ENCODE peak calls at places on chromosomes 11 and 22, in nine cellular contexts. U is GM23338, E is IMR-90, O is A549, L is prostate gland, A is fibroblast of mammary gland, K is dorsolateral prefrontal cortex, C is cardiac muscle cell, X is PC-3. Y is an unnamed sample.
A peak's percentile ranks its signal among the peaks of the same experiment; 100 is the strongest.

GRCh38 chr11:88478136-88478785 is 140.7 kb upstream of the CTSC start:
- DNase-seq in X (no peak), A (peak; percentile 6), E (peak; percentile 17), U (no peak), K (no peak), O (no peak), L (no peak), C (no peak), Y (no peak)

GRCh38 chr22:42410708-42411107 is 21.5 kb downstream of the NFAM1 start:
- DNase-seq in L (no peak), C (no peak), X (no peak), A (no peak), K (no peak), E (no peak), U (no peak), O (no peak), Y (no peak)

GRCh38 chr11:114060402-114061052 is 1.0 kb downstream of the ZBTB16 start:
- DNase-seq in O (no peak), X (no peak), C (peak; percentile 66), L (no peak), E (no peak), K (peak; percentile 64), A (no peak), U (peak; percentile 51), Y (no peak)

GRCh38 chr22:39664485-39665200 is 94.1 kb downstream of the CACNA1I start:
- DNase-seq in A (no peak), K (no peak), O (no peak), L (no peak), U (peak; percentile 94), X (no peak), C (peak; percentile 69), E (no peak), Y (no peak)

GRCh38 chr11:69919659-69920499 is 100.7 kb upstream of the FGF3 start:
- DNase-seq in K (peak; percentile 20), U (no peak), L (no peak), X (peak; percentile 17), C (no peak), A (no peak), E (no peak), O (no peak), Y (no peak)

GRCh38 chr11:13535819-13536218 is 40.0 kb upstream of the PTH start:
- DNase-seq in E (no peak), L (peak; percentile 13), O (no peak), C (peak; percentile 5), A (no peak), K (no peak), X (peak; percentile 2), U (peak; percentile 77), Y (no peak)

GRCh38 chr11:12377824-12378593 is 638 bp downstream of the PARVA start:
- DNase-seq in O (peak; percentile 50), U (peak; percentile 93), K (peak; percentile 58), L (peak; percentile 58), E (peak; percentile 71), C (peak; percentile 81), X (peak; percentile 83), A (peak; percentile 73), Y (peak; percentile 17)

GRCh38 chr11:103652013-103652412 is 384.4 kb upstream of the DDI1 start:
- DNase-seq in X (peak; percentile 52), O (no peak), L (no peak), C (no peak), E (peak; percentile 20), U (no peak), K (no peak), A (peak; percentile 73), Y (peak; percentile 17)

GRCh38 chr22:19121631-19122142 is 525 bp downstream of the DGCR2 start:
- DNase-seq in K (peak; percentile 64), O (peak; percentile 15), E (peak; percentile 7), A (no peak), L (peak; percentile 50), X (peak; percentile 22), C (peak; percentile 68), U (peak; percentile 70), Y (no peak)

GRCh38 chr11:75778962-75779361 is 10.4 kb downstream of the DGAT2 start:
- DNase-seq in A (no peak), E (no peak), O (no peak), X (no peak), L (no peak), K (no peak), C (no peak), U (no peak), Y (no peak)

GRCh38 chr11:57340228-57340627 is 2.1 kb downstream of the P2RX3 start:
- DNase-seq in L (no peak), C (peak; percentile 72), K (no peak), U (peak; percentile 64), E (no peak), X (peak; percentile 35), O (no peak), A (peak; percentile 42), Y (no peak)

GRCh38 chr11:70067591-70068341 is 10.4 kb upstream of the ANO1 start:
- DNase-seq in O (no peak), C (peak; percentile 34), K (no peak), L (peak; percentile 42), U (peak; percentile 66), A (no peak), E (no peak), X (peak; percentile 90), Y (no peak)

GRCh38 chr11:39641749-39642148 is 1817.7 kb downstream of the LRRC4C start:
- DNase-seq in O (no peak), C (peak; percentile 46), E (no peak), U (no peak), X (no peak), L (no peak), K (no peak), A (no peak), Y (no peak)

GRCh38 chr11:70180906-70181305 is 22.2 kb upstream of the FADD start:
- DNase-seq in O (no peak), C (no peak), K (no peak), L (no peak), U (no peak), E (no peak), X (no peak), A (no peak), Y (no peak)

GRCh38 chr22:38817196-38817595 is 23.3 kb upstream of the DNAL4 start:
- DNase-seq in C (no peak), E (no peak), L (no peak), A (no peak), O (no peak), X (no peak), U (no peak), K (no peak), Y (no peak)

GRCh38 chr11:7577883-7578242 is 64.1 kb downstream of the PPFIBP2 start:
- DNase-seq in U (peak; percentile 69), K (no peak), O (no peak), C (no peak), X (peak; percentile 48), L (peak; percentile 58), E (peak; percentile 49), A (peak; percentile 50), Y (no peak)

GRCh38 chr11:1561266-1561665 is 10.8 kb downstream of the DUSP8 start:
- DNase-seq in K (no peak), O (no peak), X (no peak), L (no peak), A (no peak), U (no peak), C (no peak), E (no peak), Y (no peak)
- TF ChIP-seq CTCF in K (no peak), O (no peak), X (no peak), L (no peak), A (no peak), U (no peak), C (no peak), E (no peak), Y (no peak)

GRCh38 chr11:1389103-1389931 is 417 bp upstream of the BRSK2 start:
- DNase-seq in U (peak; percentile 98), C (peak; percentile 99), E (peak; percentile 93), A (peak; percentile 92), K (peak; percentile 97), O (peak; percentile 88), X (peak; percentile 92), L (peak; percentile 97), Y (peak; percentile 55)

GRCh38 chr11:1391165-1392010 is 1.7 kb downstream of the BRSK2 start:
- DNase-seq in L (no peak), X (no peak), K (peak; percentile 77), U (peak; percentile 69), O (no peak), C (no peak), E (no peak), A (no peak), Y (no peak)

GRCh38 chr11:1392111-1392510 is 2.4 kb downstream of the BRSK2 start:
- DNase-seq in C (no peak), L (no peak), A (no peak), O (no peak), U (no peak), E (no peak), X (no peak), K (no peak), Y (no peak)

GRCh38 chr11:1389932-1390587 is at the start of gene BRSK2:
- DNase-seq in X (no peak), K (no peak), O (no peak), L (no peak), A (no peak), U (peak; percentile 51), E (no peak), C (no peak), Y (no peak)

DNA sequence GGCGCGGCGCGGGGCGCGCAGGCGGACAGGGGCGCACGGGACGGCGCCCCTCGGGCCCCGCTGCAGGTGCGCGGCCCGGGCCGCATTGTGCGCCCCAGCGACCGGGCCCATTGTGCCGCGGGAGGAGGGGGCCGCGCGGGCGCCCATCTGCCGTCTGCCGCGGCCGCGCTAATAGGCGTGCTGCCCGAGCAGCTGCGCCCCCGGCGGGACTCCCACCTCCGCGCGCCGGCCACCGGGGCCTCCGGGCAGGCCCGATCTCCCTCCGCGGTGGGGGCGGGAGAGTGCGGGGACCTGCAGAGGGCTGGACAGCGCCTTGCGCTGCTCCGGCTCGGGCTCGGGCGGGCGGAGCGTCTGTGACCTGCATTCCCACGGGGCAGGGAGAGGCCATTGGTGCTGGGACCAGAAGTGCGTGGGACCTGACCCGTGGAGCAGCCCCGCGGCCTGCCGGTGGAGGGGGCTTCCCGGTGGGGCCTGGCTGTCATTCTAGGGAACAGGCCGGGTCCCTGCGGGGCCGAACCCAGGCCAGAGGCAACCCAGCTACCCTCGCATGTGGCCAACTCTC is 950 bp downstream of the BRSK2 start:
- DNase-seq in U (peak; percentile 65), X (no peak), L (no peak), O (no peak), K (peak; percentile 76), A (no peak), C (peak; percentile 83), E (peak; percentile 5), Y (no peak)
- H3K4me3 ChIP-seq in U (peak overlapping the region; percentile 75), X (no peak overlapping the region), L (no peak overlapping the region), O (peak overlapping the region; percentile 57), K (peak overlapping the region; percentile 64), A (no peak overlapping the region), C (no peak overlapping the region), E (no peak overlapping the region), Y (no peak overlapping the region)

GRCh38 chr11:32426192-32426591 is 9.1 kb downstream of the WT1 start:
- DNase-seq in K (no peak), L (no peak), E (no peak), O (no peak), U (peak; percentile 38), A (no peak), C (no peak), X (no peak), Y (no peak)
- TF ChIP-seq CTCF in K (no peak), L (no peak), E (no peak), O (no peak), U (peak; percentile 34), A (no peak), C (no peak), X (no peak), Y (no peak)

GRCh38 chr11:72239296-72239848 is 4.6 kb downstream of the PHOX2A start:
- DNase-seq in E (peak; percentile 38), X (peak; percentile 47), L (no peak), A (peak; percentile 45), U (peak; percentile 78), K (no peak), C (no peak), O (no peak), Y (no peak)
- H3K4me3 ChIP-seq in E (no peak overlapping the region), X (peak overlapping the region; percentile 28), L (peak overlapping the region; percentile 22), A (peak overlapping the region; percentile 27), U (peak overlapping the region; percentile 60), K (peak overlapping the region; percentile 40), C (peak overlapping the region; percentile 21), O (no peak overlapping the region), Y (peak overlapping the region; percentile 38)

Y was measured in AG04449.